ENCODE peak calls at places on chromosomes 12 and 14, in nine cellular contexts. P is HCT116; X is fibroblast of lung; U is neural progenitor cell; A is WERI-Rb-1; B is PC-9; E is stomach; N is CD8-positive, alpha-beta memory T cell; V is brain microvascular endothelial cell. Y is an unnamed sample.

GRCh38 chr12:15230751-15231150 is 9.5 kb upstream of the RERG start:
- DNase-seq in P (no peak), X (peak), U (no peak), A (no peak), B (no peak), E (no peak), N (no peak), V (no peak), Y (no peak)

GRCh38 chr12:2291182-2291832 is 238.5 kb downstream of the CACNA1C start:
- DNase-seq in P (peak), X (peak), U (peak), A (peak), B (peak), E (no peak), N (peak), V (peak), Y (peak)

GRCh38 chr12:30088259-30088995 is 304.7 kb upstream of the TMTC1 start:
- DNase-seq in P (no peak), X (no peak), U (no peak), A (no peak), B (no peak), E (no peak), N (no peak), V (no peak), Y (no peak)

GRCh38 chr12:57033428-57033827 is 16.5 kb downstream of the MYO1A start:
- DNase-seq in P (no peak), X (no peak), U (no peak), A (no peak), B (peak), E (no peak), N (no peak), V (no peak), Y (no peak)

GRCh38 chr12:46998811-46999368 is 80.5 kb upstream of the PCED1B start:
- DNase-seq in P (no peak), X (peak), U (no peak), A (no peak), B (no peak), E (no peak), N (no peak), V (peak), Y (no peak)

GRCh38 chr12:76246611-76247010 is 101.6 kb downstream of the BBS10 start:
- DNase-seq in P (no peak), X (no peak), U (no peak), A (no peak), B (no peak), E (no peak), N (no peak), V (no peak), Y (no peak)

GRCh38 chr14:71050227-71050823 is 143.1 kb downstream of the PCNX1 start:
- DNase-seq in P (no peak), X (peak), U (no peak), A (no peak), B (no peak), E (no peak), N (no peak), V (no peak), Y (no peak)

GRCh38 chr14:31842905-31843304 is 234.2 kb upstream of the ARHGAP5 start:
- DNase-seq in P (no peak), X (no peak), U (no peak), A (no peak), B (no peak), E (no peak), N (no peak), V (no peak), Y (no peak)

GRCh38 chr12:117907108-117907689 is 61.6 kb downstream of the KSR2 start:
- DNase-seq in P (no peak), X (no peak), U (no peak), A (peak), B (no peak), E (peak), N (no peak), V (no peak), Y (peak)

GRCh38 chr12:1912580-1913376 is 5.7 kb downstream of the CACNA2D4 start:
- DNase-seq in P (no peak), X (no peak), U (no peak), A (no peak), B (peak), E (peak), N (no peak), V (no peak), Y (peak)

GRCh38 chr12:79174656-79175055 is 310.1 kb downstream of the SYT1 start:
- DNase-seq in P (peak), X (peak), U (no peak), A (no peak), B (no peak), E (no peak), N (no peak), V (peak), Y (no peak)

GRCh38 chr14:71411766-71412165 is 504.5 kb downstream of the PCNX1 start:
- DNase-seq in P (no peak), X (no peak), U (no peak), A (no peak), B (no peak), E (no peak), N (no peak), V (no peak), Y (no peak)

GRCh38 chr14:84401631-84402030 is 1128.3 kb upstream of the FLRT2 start:
- DNase-seq in P (no peak), X (no peak), U (no peak), A (no peak), B (no peak), E (no peak), N (no peak), V (no peak), Y (no peak)

GRCh38 chr14:63155511-63156189 is 48.6 kb upstream of the RHOJ start:
- DNase-seq in P (no peak), X (peak), U (no peak), A (no peak), B (no peak), E (no peak), N (no peak), V (peak), Y (no peak)

GRCh38 chr12:80709811-80710726 is 2.6 kb downstream of the MYF6 start:
- DNase-seq in P (peak), X (no peak), U (peak), A (no peak), B (no peak), E (no peak), N (no peak), V (no peak), Y (peak)

GRCh38 chr14:69664865-69665526 is 53.6 kb downstream of the SUSD6 start:
- DNase-seq in P (no peak), X (no peak), U (no peak), A (no peak), B (no peak), E (no peak), N (no peak), V (no peak), Y (no peak)

GRCh38 chr14:105292810-105293711 is 7.7 kb downstream of the BRF1 start:
- DNase-seq in P (no peak), X (no peak), U (no peak), A (no peak), B (no peak), E (no peak), N (no peak), V (no peak), Y (no peak)

GRCh38 chr12:125403145-125403789 is 338.0 kb downstream of the AACS start:
- DNase-seq in P (peak), X (peak), U (peak), A (peak), B (peak), E (no peak), N (no peak), V (peak), Y (peak)

GRCh38 chr14:85934886-85935254 is 404.9 kb downstream of the FLRT2 start:
- DNase-seq in P (no peak), X (peak), U (no peak), A (no peak), B (no peak), E (no peak), N (no peak), V (no peak), Y (no peak)

GRCh38 chr14:23121401-23121800 is 2.3 kb upstream of the CEBPE start:
- DNase-seq in P (no peak), X (peak), U (peak), A (no peak), B (no peak), E (peak), N (no peak), V (peak), Y (no peak)

GRCh38 chr14:52922656-52923055 is 28.2 kb downstream of the FERMT2 start:
- DNase-seq in P (no peak), X (no peak), U (no peak), A (no peak), B (no peak), E (no peak), N (no peak), V (no peak), Y (no peak)
- H3K27ac ChIP-seq in P (no peak), X (no peak), U (no peak), A (no peak), B (no peak), E (peak), N (no peak), V (no peak), Y (no peak)

GRCh38 chr12:52521581-52522266 is 1.5 kb upstream of the KRT5 start:
- DNase-seq in P (no peak), X (no peak), U (no peak), A (no peak), B (peak), E (no peak), N (no peak), V (peak), Y (peak)

GRCh38 chr12:52524241-52524897 is 4.2 kb upstream of the KRT5 start:
- DNase-seq in P (no peak), X (no peak), U (no peak), A (no peak), B (no peak), E (no peak), N (no peak), V (no peak), Y (no peak)

GRCh38 chr12:52521175-52521574 is 981 bp upstream of the KRT5 start:
- DNase-seq in P (peak), X (no peak), U (no peak), A (no peak), B (peak), E (peak), N (no peak), V (no peak), Y (peak)

GRCh38 chr12:52523825-52524224 is 3.6 kb upstream of the KRT5 start:
- DNase-seq in P (no peak), X (no peak), U (no peak), A (no peak), B (peak), E (no peak), N (no peak), V (no peak), Y (no peak)

DNA sequence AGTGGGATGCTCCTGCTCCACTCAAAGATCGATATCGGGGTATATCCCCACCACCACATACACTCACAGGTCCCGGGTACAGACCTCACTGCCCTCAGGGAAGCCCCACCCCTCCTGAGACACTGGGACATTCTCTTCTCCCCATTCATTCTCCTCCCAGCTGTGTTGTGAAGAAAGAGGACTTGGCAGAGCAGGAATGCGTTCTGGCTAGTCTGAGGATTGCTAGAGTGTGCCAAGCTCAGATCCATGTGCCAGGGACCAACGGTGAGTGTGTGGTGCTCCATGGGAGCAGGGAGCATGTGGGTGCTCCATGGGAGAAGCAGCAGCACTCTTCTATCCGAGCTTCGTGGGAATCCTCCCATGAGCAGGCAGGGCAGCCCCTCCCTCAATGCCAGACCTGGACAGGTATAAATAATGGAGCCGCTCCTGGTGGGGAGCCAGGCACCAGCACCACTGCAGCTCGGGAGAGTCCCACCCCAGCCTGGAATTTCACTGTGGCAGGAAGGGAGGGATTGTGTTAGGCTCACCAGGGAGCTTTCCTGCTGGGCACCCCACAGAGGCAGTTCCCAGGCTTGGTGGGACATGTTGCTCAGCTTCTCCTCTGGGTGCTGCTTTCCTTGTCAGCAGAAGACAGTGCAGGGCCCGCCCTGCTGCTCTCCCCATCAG is 2.3 kb upstream of the KRT5 start:
- DNase-seq in P (peak), X (no peak), U (no peak), A (no peak), B (peak), E (no peak), N (no peak), V (no peak), Y (peak)
- H3K27ac ChIP-seq in P (peak), X (no peak), U (no peak), A (no peak), B (peak), E (no peak), N (no peak), V (no peak), Y (no peak)

DNA sequence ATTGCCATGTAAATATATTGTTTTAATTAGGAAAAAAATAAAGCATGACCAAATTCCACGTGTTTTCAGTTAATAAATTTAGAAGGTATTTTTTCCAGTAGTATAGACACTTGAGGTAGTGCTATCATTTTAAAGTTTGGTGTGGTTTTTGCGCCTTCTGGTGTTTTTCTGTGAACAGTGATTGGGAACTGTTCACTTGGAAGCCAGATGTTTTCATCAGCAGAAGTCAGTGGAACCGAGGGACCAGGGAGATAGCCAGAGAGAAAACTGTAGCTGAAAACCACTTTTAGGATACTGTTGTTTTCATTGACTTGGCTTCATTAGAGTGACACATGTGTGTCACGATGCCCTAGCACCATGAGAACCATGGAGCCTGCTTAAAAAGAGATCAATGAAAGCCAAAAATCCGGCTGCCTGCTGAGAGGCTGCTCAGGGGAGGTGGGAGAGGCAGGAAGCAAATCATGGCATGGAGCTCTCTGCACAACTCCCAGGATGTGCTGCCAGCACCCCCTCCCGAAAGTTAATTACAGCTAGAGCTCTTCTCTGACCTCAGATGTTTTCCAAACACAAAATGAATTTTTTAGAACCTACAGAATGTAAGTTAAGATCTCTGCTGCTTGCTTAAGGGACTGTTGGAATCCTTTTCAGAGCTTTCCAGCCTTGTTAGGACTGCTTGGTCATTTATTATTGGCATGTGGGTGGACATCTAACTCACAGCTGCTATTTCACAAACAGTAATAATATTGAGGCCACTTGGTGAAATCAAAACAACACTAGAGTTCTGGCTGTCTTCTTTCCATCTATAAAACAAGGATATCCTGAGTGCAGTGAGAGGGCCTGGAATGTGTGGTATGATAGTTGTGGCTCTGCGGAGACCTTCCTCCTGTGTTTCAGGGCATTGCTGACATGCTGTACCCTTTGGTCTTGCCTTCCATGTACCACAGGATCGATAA is 192.3 kb downstream of the ANO4 start:
- DNase-seq in P (no peak), X (peak), U (peak), A (no peak), B (no peak), E (no peak), N (no peak), V (no peak), Y (peak)
- H3K27ac ChIP-seq in P (no peak), X (no peak), U (peak), A (no peak), B (no peak), E (no peak), N (no peak), V (no peak), Y (no peak)

DNA sequence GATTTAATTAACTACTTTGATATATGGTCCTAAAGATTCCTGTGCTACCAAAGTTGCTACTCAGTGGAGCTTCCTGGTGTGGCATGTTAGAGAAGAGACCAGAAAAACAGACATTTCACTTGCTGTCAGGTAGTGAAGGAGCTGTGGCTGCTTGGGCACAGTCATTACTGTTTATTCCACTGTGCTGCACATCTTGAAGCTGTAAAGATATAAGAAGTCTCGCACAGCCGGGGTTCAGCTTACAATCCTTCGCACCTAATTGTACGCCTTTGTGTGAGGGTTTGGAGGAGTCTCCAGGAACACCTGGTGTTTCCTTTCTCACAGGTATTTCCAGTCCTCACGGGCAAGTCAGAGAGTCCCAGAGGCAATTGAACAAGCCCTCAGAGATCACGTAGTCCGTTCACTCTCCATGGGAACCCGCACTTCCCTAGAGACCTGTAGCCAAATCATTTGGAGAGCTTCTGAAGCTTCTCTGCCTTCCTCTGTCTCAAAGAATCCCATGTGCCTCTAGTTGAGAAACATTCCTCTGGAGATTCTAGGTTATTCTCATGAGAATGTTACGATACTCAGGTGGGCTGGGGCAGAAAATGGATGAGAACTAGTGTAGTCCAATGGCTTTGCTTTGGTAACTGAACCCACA is 4.1 kb downstream of the EVL start:
- DNase-seq in P (no peak), X (no peak), U (no peak), A (no peak), B (no peak), E (no peak), N (no peak), V (no peak), Y (no peak)
- H3K27ac ChIP-seq in P (no peak), X (no peak), U (no peak), A (no peak), B (peak), E (peak), N (peak), V (no peak), Y (no peak)

GRCh38 chr12:66600805-66601392 is 78.0 kb downstream of the GRIP1 start:
- DNase-seq in P (no peak), X (no peak), U (peak), A (no peak), B (no peak), E (no peak), N (no peak), V (no peak), Y (no peak)
- H3K27ac ChIP-seq in P (no peak), X (no peak), U (no peak), A (no peak), B (no peak), E (no peak), N (no peak), V (no peak), Y (no peak)

DNA sequence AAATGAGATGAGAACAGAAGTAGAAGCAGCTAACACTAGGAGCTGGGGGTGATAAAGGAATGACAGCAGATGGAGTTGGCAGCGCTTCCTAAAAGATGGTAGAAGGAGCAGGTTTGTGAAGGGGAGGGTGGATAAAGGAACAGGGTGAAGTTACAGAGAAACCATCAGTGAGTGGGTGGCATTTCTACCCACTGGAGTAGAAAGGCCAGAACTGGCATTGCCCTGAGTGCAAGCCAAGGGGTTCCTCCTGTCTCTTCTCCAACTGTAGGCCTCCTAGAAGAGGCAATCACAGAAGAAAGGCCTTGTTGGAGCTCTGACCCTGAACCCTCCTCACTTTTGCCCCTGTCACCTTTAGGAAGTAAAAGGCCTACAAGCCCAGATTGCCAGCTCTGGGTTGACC is 2.2 kb downstream of the KRT18 start:
- DNase-seq in P (no peak), X (no peak), U (no peak), A (no peak), B (no peak), E (no peak), N (no peak), V (no peak), Y (no peak)
- H3K27ac ChIP-seq in P (peak), X (no peak), U (no peak), A (no peak), B (peak), E (peak), N (peak), V (no peak), Y (no peak)

GRCh38 chr14:61285364-61285763 is 4.2 kb upstream of the TMEM30B start:
- DNase-seq in P (no peak), X (no peak), U (no peak), A (no peak), B (no peak), E (no peak), N (no peak), V (no peak), Y (no peak)
- H3K27ac ChIP-seq in P (no peak), X (no peak), U (no peak), A (no peak), B (no peak), E (no peak), N (no peak), V (no peak), Y (no peak)